ENCODE peak calls at places on chromosomes 2 and 18, in six cellular contexts. One of them, this sample, is unnamed.

GRCh38 chr2:20514596-20515269 is 67.9 kb downstream of the RHOB start:
- DNase-seq in GM12878: no peak
- DNase-seq in prostate gland: no peak
- DNase-seq in IMR-90: peak
- DNase-seq in endothelial cell of umbilical vein: peak
- DNase-seq in adrenal gland: no peak
- DNase-seq in this sample: peak

GRCh38 chr18:55582325-55582724 is 5.7 kb downstream of the TCF4 start:
- DNase-seq in prostate gland: no peak
- DNase-seq in GM12878: no peak
- DNase-seq in endothelial cell of umbilical vein: no peak
- DNase-seq in IMR-90: no peak
- DNase-seq in adrenal gland: no peak
- DNase-seq in this sample: no peak

GRCh38 chr18:36035253-36035652 is 32.1 kb downstream of the RPRD1A start:
- DNase-seq in endothelial cell of umbilical vein: peak
- DNase-seq in GM12878: no peak
- DNase-seq in prostate gland: no peak
- DNase-seq in adrenal gland: no peak
- DNase-seq in IMR-90: no peak
- DNase-seq in this sample: no peak

GRCh38 chr2:134466141-134466540 is 212.3 kb downstream of the MGAT5 start:
- DNase-seq in endothelial cell of umbilical vein: peak
- DNase-seq in GM12878: peak
- DNase-seq in adrenal gland: no peak
- DNase-seq in prostate gland: no peak
- DNase-seq in IMR-90: no peak
- DNase-seq in this sample: no peak

GRCh38 chr18:59044855-59045254 is 94.8 kb upstream of the SEC11C start:
- DNase-seq in prostate gland: no peak
- DNase-seq in GM12878: no peak
- DNase-seq in adrenal gland: no peak
- DNase-seq in endothelial cell of umbilical vein: no peak
- DNase-seq in IMR-90: no peak
- DNase-seq in this sample: no peak

GRCh38 chr2:134020608-134021007 is 233.3 kb upstream of the MGAT5 start:
- DNase-seq in IMR-90: no peak
- DNase-seq in prostate gland: no peak
- DNase-seq in endothelial cell of umbilical vein: no peak
- DNase-seq in GM12878: peak
- DNase-seq in adrenal gland: no peak
- DNase-seq in this sample: no peak

GRCh38 chr2:17326717-17327116 is 191.5 kb downstream of the RAD51AP2 start:
- DNase-seq in IMR-90: no peak
- DNase-seq in endothelial cell of umbilical vein: no peak
- DNase-seq in adrenal gland: no peak
- DNase-seq in GM12878: no peak
- DNase-seq in prostate gland: no peak
- DNase-seq in this sample: no peak

GRCh38 chr18:44680271-44681038 is at the start of gene SETBP1:
- DNase-seq in adrenal gland: peak
- DNase-seq in GM12878: no peak
- DNase-seq in endothelial cell of umbilical vein: peak
- DNase-seq in IMR-90: peak
- DNase-seq in prostate gland: peak
- DNase-seq in this sample: no peak

GRCh38 chr2:226213717-226214116 is 585.9 kb downstream of the IRS1 start:
- DNase-seq in IMR-90: peak
- DNase-seq in endothelial cell of umbilical vein: no peak
- DNase-seq in prostate gland: no peak
- DNase-seq in GM12878: no peak
- DNase-seq in adrenal gland: no peak
- DNase-seq in this sample: no peak

GRCh38 chr2:148201075-148202004 is 180.4 kb downstream of the MBD5 start:
- DNase-seq in adrenal gland: no peak
- DNase-seq in prostate gland: peak
- DNase-seq in GM12878: no peak
- DNase-seq in IMR-90: peak
- DNase-seq in endothelial cell of umbilical vein: peak
- DNase-seq in this sample: peak

GRCh38 chr2:127737892-127738291 is 36.6 kb downstream of the SFT2D3 start:
- DNase-seq in IMR-90: peak
- DNase-seq in adrenal gland: no peak
- DNase-seq in prostate gland: no peak
- DNase-seq in endothelial cell of umbilical vein: no peak
- DNase-seq in GM12878: no peak
- DNase-seq in this sample: no peak

GRCh38 chr2:146207417-146207816 is 1637.4 kb upstream of the ACVR2A start:
- DNase-seq in adrenal gland: no peak
- DNase-seq in GM12878: no peak
- DNase-seq in prostate gland: no peak
- DNase-seq in IMR-90: no peak
- DNase-seq in endothelial cell of umbilical vein: no peak
- DNase-seq in this sample: no peak

GRCh38 chr18:35112696-35113095 is 71.5 kb downstream of the MAPRE2 start:
- DNase-seq in GM12878: no peak
- DNase-seq in prostate gland: no peak
- DNase-seq in adrenal gland: no peak
- DNase-seq in endothelial cell of umbilical vein: no peak
- DNase-seq in IMR-90: no peak
- DNase-seq in this sample: no peak

GRCh38 chr2:44970846-44971450 is 29.4 kb downstream of the SIX3 start:
- DNase-seq in prostate gland: no peak
- DNase-seq in adrenal gland: no peak
- DNase-seq in endothelial cell of umbilical vein: no peak
- DNase-seq in GM12878: no peak
- DNase-seq in IMR-90: peak
- DNase-seq in this sample: no peak

GRCh38 chr2:69385443-69386151 is 1.4 kb downstream of the GFPT1 start:
- DNase-seq in endothelial cell of umbilical vein: peak
- DNase-seq in prostate gland: no peak
- DNase-seq in GM12878: no peak
- DNase-seq in adrenal gland: no peak
- DNase-seq in IMR-90: peak
- DNase-seq in this sample: no peak

GRCh38 chr2:69387770-69388481 is 899 bp upstream of the GFPT1 start:
- DNase-seq in IMR-90: no peak
- DNase-seq in prostate gland: no peak
- DNase-seq in endothelial cell of umbilical vein: peak
- DNase-seq in adrenal gland: no peak
- DNase-seq in GM12878: no peak
- DNase-seq in this sample: no peak

GRCh38 chr2:69389271-69389670 is 2.2 kb upstream of the GFPT1 start:
- DNase-seq in prostate gland: no peak
- DNase-seq in endothelial cell of umbilical vein: no peak
- DNase-seq in adrenal gland: no peak
- DNase-seq in IMR-90: no peak
- DNase-seq in GM12878: no peak
- DNase-seq in this sample: no peak

GRCh38 chr2:69386376-69386775 is 651 bp downstream of the GFPT1 start:
- DNase-seq in IMR-90: no peak
- DNase-seq in endothelial cell of umbilical vein: peak
- DNase-seq in GM12878: no peak
- DNase-seq in adrenal gland: no peak
- DNase-seq in prostate gland: no peak
- DNase-seq in this sample: no peak

GRCh38 chr2:69386789-69387734 is at the start of gene GFPT1:
- DNase-seq in GM12878: peak
- DNase-seq in endothelial cell of umbilical vein: peak
- DNase-seq in IMR-90: peak
- DNase-seq in adrenal gland: peak
- DNase-seq in prostate gland: peak
- DNase-seq in this sample: peak
- TF ChIP-seq POLR2A in GM12878: peak
- TF ChIP-seq POLR2A in endothelial cell of umbilical vein: peak
- TF ChIP-seq POLR2A in IMR-90: peak
- TF ChIP-seq POLR2A in adrenal gland: peak
- TF ChIP-seq POLR2A in prostate gland: peak
- TF ChIP-seq POLR2A in this sample: peak

DNA sequence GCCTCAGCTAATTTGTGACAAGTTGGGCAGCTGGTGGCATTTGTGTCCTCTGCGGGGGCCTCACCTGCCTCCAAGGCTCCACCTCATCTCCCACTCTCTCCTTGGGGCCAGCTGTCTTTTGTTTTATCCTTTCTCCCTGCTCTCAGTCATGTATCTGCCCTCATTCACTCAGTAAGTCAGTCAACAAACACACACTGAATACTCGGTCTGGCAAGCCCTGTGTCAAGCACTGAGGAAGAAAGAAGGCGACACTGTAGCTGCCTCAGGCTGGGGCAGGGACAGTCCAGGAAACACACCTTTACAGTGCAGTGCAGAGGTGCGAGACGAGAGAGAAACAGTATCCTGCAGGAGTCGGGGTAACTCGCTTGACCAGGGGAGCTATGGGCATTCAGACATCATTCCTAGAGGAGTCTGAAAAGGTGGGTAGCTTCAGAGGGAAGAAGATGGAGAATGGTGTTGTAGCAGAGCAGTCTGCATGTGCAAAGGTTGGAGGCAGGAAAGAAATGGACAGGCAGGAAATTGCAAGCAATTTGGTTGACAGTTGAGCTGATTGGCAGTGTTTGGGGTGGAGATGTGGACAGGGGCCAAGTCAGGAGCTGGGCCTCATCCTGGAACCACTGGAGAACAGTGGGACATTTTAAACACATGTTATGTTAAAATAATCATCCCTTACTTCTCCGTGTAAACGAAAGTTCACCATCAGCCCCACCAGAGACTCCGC is 34.9 kb downstream of the SCTR start:
- DNase-seq in GM12878: no peak
- DNase-seq in IMR-90: no peak
- DNase-seq in endothelial cell of umbilical vein: no peak
- DNase-seq in prostate gland: no peak
- DNase-seq in adrenal gland: no peak
- DNase-seq in this sample: no peak
- TF ChIP-seq POLR2A in GM12878: no peak
- TF ChIP-seq POLR2A in IMR-90: no peak
- TF ChIP-seq POLR2A in endothelial cell of umbilical vein: no peak
- TF ChIP-seq POLR2A in prostate gland: no peak
- TF ChIP-seq POLR2A in adrenal gland: no peak
- TF ChIP-seq POLR2A in this sample: no peak

DNA sequence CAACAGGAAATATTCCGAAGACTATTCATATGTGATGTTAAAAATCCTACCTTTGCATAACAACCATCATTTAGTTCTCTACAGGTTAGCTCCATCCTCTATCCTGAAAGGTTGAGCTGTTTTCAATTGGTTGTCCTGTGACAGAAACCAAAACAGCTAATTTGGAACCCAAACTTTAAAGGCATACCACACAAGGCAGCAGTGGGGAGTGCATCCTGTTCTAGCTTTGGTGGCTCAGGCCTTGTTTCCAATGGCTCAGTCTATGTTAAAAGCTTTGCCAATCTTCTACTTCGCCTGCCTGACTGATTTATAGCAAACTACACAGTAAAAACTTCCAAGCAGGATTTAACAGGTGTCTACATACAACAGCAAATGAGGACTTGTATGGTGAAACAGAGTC is 3.2 kb downstream of the CD226 start:
- DNase-seq in GM12878: no peak
- DNase-seq in adrenal gland: no peak
- DNase-seq in endothelial cell of umbilical vein: no peak
- DNase-seq in prostate gland: no peak
- DNase-seq in IMR-90: no peak
- DNase-seq in this sample: no peak
- TF ChIP-seq POLR2A in GM12878: peak
- TF ChIP-seq POLR2A in adrenal gland: no peak
- TF ChIP-seq POLR2A in endothelial cell of umbilical vein: no peak
- TF ChIP-seq POLR2A in prostate gland: no peak
- TF ChIP-seq POLR2A in IMR-90: no peak
- TF ChIP-seq POLR2A in this sample: no peak

GRCh38 chr2:200814917-200815316 is 3.2 kb downstream of the BZW1 start:
- DNase-seq in adrenal gland: no peak
- DNase-seq in IMR-90: no peak
- DNase-seq in endothelial cell of umbilical vein: no peak
- DNase-seq in prostate gland: no peak
- DNase-seq in GM12878: no peak
- DNase-seq in this sample: no peak

GRCh38 chr2:200820573-200820972 is 8.9 kb downstream of the BZW1 start:
- DNase-seq in prostate gland: no peak
- DNase-seq in IMR-90: no peak
- DNase-seq in adrenal gland: no peak
- DNase-seq in endothelial cell of umbilical vein: no peak
- DNase-seq in GM12878: no peak
- DNase-seq in this sample: no peak
- TF ChIP-seq POLR2A in prostate gland: no peak
- TF ChIP-seq POLR2A in IMR-90: no peak
- TF ChIP-seq POLR2A in adrenal gland: no peak
- TF ChIP-seq POLR2A in endothelial cell of umbilical vein: no peak
- TF ChIP-seq POLR2A in GM12878: no peak
- TF ChIP-seq POLR2A in this sample: no peak

GRCh38 chr2:169486487-169486886 is 7.2 kb downstream of the BBS5 start:
- DNase-seq in GM12878: no peak
- DNase-seq in adrenal gland: no peak
- DNase-seq in IMR-90: no peak
- DNase-seq in endothelial cell of umbilical vein: no peak
- DNase-seq in prostate gland: no peak
- DNase-seq in this sample: no peak
- TF ChIP-seq POLR2A in GM12878: no peak
- TF ChIP-seq POLR2A in adrenal gland: no peak
- TF ChIP-seq POLR2A in IMR-90: no peak
- TF ChIP-seq POLR2A in endothelial cell of umbilical vein: no peak
- TF ChIP-seq POLR2A in prostate gland: no peak
- TF ChIP-seq POLR2A in this sample: no peak

GRCh38 chr2:158782616-158783015 is 12.5 kb upstream of the DAPL1 start:
- DNase-seq in endothelial cell of umbilical vein: no peak
- DNase-seq in IMR-90: no peak
- DNase-seq in prostate gland: no peak
- DNase-seq in adrenal gland: no peak
- DNase-seq in GM12878: no peak
- DNase-seq in this sample: no peak
- TF ChIP-seq POLR2A in endothelial cell of umbilical vein: no peak
- TF ChIP-seq POLR2A in IMR-90: no peak
- TF ChIP-seq POLR2A in prostate gland: no peak
- TF ChIP-seq POLR2A in adrenal gland: no peak
- TF ChIP-seq POLR2A in GM12878: no peak
- TF ChIP-seq POLR2A in this sample: no peak

GRCh38 chr2:85611705-85612587 is at the start of gene C2orf68:
- DNase-seq in GM12878: peak
- DNase-seq in IMR-90: peak
- DNase-seq in prostate gland: peak
- DNase-seq in endothelial cell of umbilical vein: peak
- DNase-seq in adrenal gland: peak
- DNase-seq in this sample: peak
- TF ChIP-seq POLR2A in GM12878: peak
- TF ChIP-seq POLR2A in IMR-90: peak
- TF ChIP-seq POLR2A in prostate gland: peak
- TF ChIP-seq POLR2A in endothelial cell of umbilical vein: peak
- TF ChIP-seq POLR2A in adrenal gland: peak
- TF ChIP-seq POLR2A in this sample: peak